ENCODE peak calls at places on chromosomes 13 and 19, in five cellular contexts. R, Y, M, F and G are unnamed samples.

GRCh38 chr13:97386832-97387486 is 47.0 kb upstream of the RAP2A start:
- DNase-seq in R (peak; percentile 32), Y (no peak), M (no peak), F (no peak), G (no peak)

GRCh38 chr13:55069746-55070145 is 2041.1 kb downstream of the OLFM4 start:
- DNase-seq in R (no peak), Y (no peak), M (no peak), F (no peak), G (no peak)

GRCh38 chr13:59982631-59983382 is 180.9 kb downstream of the DIAPH3 start:
- DNase-seq in R (no peak), Y (no peak), M (no peak), F (no peak), G (no peak)

GRCh38 chr13:57437587-57437986 is 194.0 kb upstream of the PCDH17 start:
- DNase-seq in R (no peak), Y (no peak), M (no peak), F (no peak), G (no peak)

GRCh38 chr19:3250675-3251074 is 26.2 kb downstream of the CELF5 start:
- DNase-seq in R (no peak), Y (no peak), M (no peak), F (peak; percentile 5), G (no peak)

GRCh38 chr19:1653300-1653628 is 849 bp upstream of the TCF3 start:
- DNase-seq in R (no peak), Y (no peak), M (no peak), F (no peak), G (no peak)

GRCh38 chr13:31008400-31009115 is 76.1 kb downstream of the TEX26 start:
- DNase-seq in R (no peak), Y (no peak), M (no peak), F (no peak), G (no peak)

GRCh38 chr19:29380581-29380980 is 145.2 kb upstream of the VSTM2B start:
- DNase-seq in R (no peak), Y (peak; percentile 40), M (no peak), F (no peak), G (no peak)

GRCh38 chr13:23901365-23901764 is 4.1 kb upstream of the C1QTNF9B start:
- DNase-seq in R (no peak), Y (no peak), M (no peak), F (no peak), G (no peak)

GRCh38 chr19:28420731-28421550 is 792.0 kb downstream of the UQCRFS1 start:
- DNase-seq in R (no peak), Y (no peak), M (no peak), F (no peak), G (no peak)

GRCh38 chr13:30165791-30166190 is 141.6 kb downstream of the KATNAL1 start:
- DNase-seq in R (no peak), Y (peak; percentile 61), M (peak; percentile 54), F (no peak), G (no peak)

GRCh38 chr19:18304496-18305312 is 18.2 kb downstream of the LSM4 start:
- DNase-seq in R (peak; percentile 95), Y (peak; percentile 97), M (peak; percentile 94), F (peak; percentile 88), G (peak; percentile 89)

GRCh38 chr19:45142016-45142727 is 18.6 kb downstream of the NKPD1 start:
- DNase-seq in R (no peak), Y (no peak), M (no peak), F (no peak), G (no peak)

GRCh38 chr13:57739791-57740190 is 108.2 kb downstream of the PCDH17 start:
- DNase-seq in R (no peak), Y (no peak), M (no peak), F (no peak), G (no peak)

GRCh38 chr19:5337126-5337525 is 3.5 kb downstream of the PTPRS start:
- DNase-seq in R (no peak), Y (no peak), M (no peak), F (no peak), G (no peak)

GRCh38 chr19:10344780-10345179 is 5.4 kb upstream of the ICAM3 start:
- DNase-seq in R (no peak), Y (peak; percentile 72), M (no peak), F (no peak), G (no peak)

GRCh38 chr13:26531751-26532150 is 25.7 kb upstream of the WASF3 start:
- DNase-seq in R (no peak), Y (no peak), M (no peak), F (no peak), G (no peak)

GRCh38 chr13:25203256-25203794 is 31.2 kb upstream of the AMER2 start:
- DNase-seq in R (no peak), Y (no peak), M (no peak), F (no peak), G (no peak)

GRCh38 chr13:33286143-33286542 is 588 bp upstream of the STARD13 start:
- DNase-seq in R (no peak), Y (no peak), M (no peak), F (no peak), G (no peak)

GRCh38 chr19:15115080-15115479 is 7.9 kb downstream of the SYDE1 start:
- DNase-seq in R (peak; percentile 87), Y (peak; percentile 87), M (peak; percentile 90), F (no peak), G (peak; percentile 89)

GRCh38 chr19:58330458-58330857 is 3.7 kb downstream of the ZSCAN22 start:
- DNase-seq in R (no peak), Y (no peak), M (no peak), F (peak; percentile 9), G (no peak)

GRCh38 chr19:33703438-33703750 is 81.6 kb downstream of the CHST8 start:
- DNase-seq in R (no peak), Y (no peak), M (no peak), F (no peak), G (no peak)

GRCh38 chr13:84273163-84273562 is 390.9 kb upstream of the SLITRK1 start:
- DNase-seq in R (no peak), Y (no peak), M (no peak), F (no peak), G (no peak)

GRCh38 chr19:16564842-16565241 is 7.4 kb downstream of the SLC35E1 start:
- DNase-seq in R (no peak), Y (no peak), M (no peak), F (no peak), G (no peak)

GRCh38 chr13:33649212-33649917 is 168.6 kb upstream of the RFC3 start:
- DNase-seq in R (no peak), Y (no peak), M (no peak), F (no peak), G (no peak)

GRCh38 chr19:17555929-17556813 is 722 bp downstream of the COLGALT1 start:
- DNase-seq in R (peak; percentile 87), Y (peak; percentile 80), M (peak; percentile 80), F (peak; percentile 71), G (peak; percentile 69)

DNA sequence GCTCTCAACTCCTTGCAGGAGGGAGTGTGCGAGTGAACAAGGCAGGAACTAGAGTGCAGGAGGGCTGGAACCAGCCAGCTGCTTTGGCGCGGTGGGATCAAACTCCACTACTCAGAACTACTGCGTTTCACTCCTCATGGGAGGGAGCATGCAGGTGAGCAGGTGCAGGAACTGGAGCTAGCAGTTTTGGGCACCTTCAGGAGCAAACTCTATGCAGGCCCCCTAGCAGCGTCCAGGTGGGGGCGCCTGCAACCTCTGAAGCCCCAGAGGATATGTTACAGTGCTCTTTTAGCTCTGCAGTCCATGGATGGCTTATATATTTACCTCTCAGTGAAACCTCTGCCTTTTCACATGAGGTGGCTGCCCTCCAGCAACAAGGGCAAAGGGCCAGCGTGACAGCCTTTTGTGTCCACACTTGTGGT is 1303.4 kb downstream of the PCDH9 start:
- DNase-seq in R (peak; percentile 41), Y (no peak), M (peak; percentile 28), F (no peak), G (peak; percentile 52)
- TF ChIP-seq CTCF in R (peak; percentile 47), Y (no peak), M (no peak), F (no peak), G (peak; percentile 61)

DNA sequence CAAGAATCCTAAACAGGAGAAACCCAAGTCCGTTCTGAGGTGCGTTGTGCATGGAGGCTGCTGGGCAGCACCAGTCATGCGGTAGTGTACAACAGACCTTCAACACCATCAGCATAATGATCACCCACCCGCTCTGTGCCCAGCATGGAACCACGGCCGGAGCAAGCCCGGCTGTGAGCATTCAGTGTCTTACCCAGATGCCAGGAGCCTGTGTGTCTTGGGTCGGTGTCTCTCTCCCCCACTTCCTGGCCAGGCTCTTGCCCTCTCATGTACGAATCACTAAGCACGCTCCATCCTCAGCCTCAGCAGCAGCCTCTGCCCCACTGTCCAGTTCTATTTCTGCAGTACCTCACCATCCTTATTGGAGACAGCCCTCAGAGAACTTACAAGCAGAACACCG is 231.6 kb upstream of the IRS2 start:
- DNase-seq in R (no peak), Y (no peak), M (no peak), F (no peak), G (no peak)
- H3K27ac ChIP-seq in R (no peak overlapping the region), Y (no peak overlapping the region), M (no peak overlapping the region), F (peak overlapping the region; percentile 65), G (no peak overlapping the region)

GRCh38 chr19:49639401-49640112 is 386 bp downstream of the RRAS start:
- DNase-seq in R (no peak), Y (no peak), M (no peak), F (no peak), G (no peak)

GRCh38 chr19:49636230-49636932 is 3.6 kb downstream of the RRAS start:
- DNase-seq in R (no peak), Y (no peak), M (no peak), F (no peak), G (no peak)

GRCh38 chr19:49638360-49638759 is 1.6 kb downstream of the RRAS start:
- DNase-seq in R (no peak), Y (no peak), M (no peak), F (no peak), G (no peak)

GRCh38 chr19:49635530-49636229 is 4.3 kb downstream of the RRAS start:
- DNase-seq in R (no peak), Y (no peak), M (no peak), F (no peak), G (no peak)

GRCh38 chr19:49637865-49638350 is 2.0 kb downstream of the RRAS start:
- DNase-seq in R (peak; percentile 95), Y (peak; percentile 98), M (peak; percentile 93), F (peak; percentile 85), G (peak; percentile 92)
- H3K4me3 ChIP-seq in R (peak overlapping the region; percentile 87), Y (peak overlapping the region; percentile 92), M (peak overlapping the region; percentile 80), F (peak overlapping the region; percentile 24), G (peak overlapping the region; percentile 20)

GRCh38 chr13:89568746-89569145 is 1778.7 kb upstream of the MIR17HG start:
- DNase-seq in R (no peak), Y (no peak), M (no peak), F (no peak), G (no peak)

GRCh38 chr13:89571676-89572075 is 1775.8 kb upstream of the MIR17HG start:
- DNase-seq in R (no peak), Y (no peak), M (no peak), F (no peak), G (no peak)

GRCh38 chr13:89565711-89566110 is 1781.8 kb upstream of the MIR17HG start:
- DNase-seq in R (no peak), Y (no peak), M (no peak), F (no peak), G (no peak)

GRCh38 chr13:89567025-89567424 is 1780.5 kb upstream of the MIR17HG start:
- DNase-seq in R (no peak), Y (no peak), M (no peak), F (no peak), G (no peak)

DNA sequence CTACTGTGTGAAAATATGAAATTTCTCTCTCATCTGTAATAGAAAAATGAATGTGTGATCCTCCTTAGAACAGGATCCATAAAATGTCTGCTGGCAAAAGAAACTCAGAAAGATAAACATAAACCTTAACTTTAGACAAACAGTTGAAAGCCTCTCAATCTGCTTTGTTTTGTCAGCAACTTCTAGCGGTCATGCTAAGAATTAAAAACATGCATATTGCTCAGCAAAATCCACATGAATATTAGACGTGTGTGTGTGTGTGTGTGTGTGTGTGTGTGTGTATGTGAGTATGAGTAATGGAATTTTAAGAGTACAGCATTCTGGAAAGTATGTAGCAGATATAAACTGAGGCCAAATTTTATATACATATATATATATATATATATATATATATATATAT is 1779.2 kb upstream of the MIR17HG start:
- DNase-seq in R (no peak), Y (no peak), M (no peak), F (no peak), G (no peak)
- TF ChIP-seq CTCF in R (no peak), Y (no peak), M (no peak), F (no peak), G (no peak)